ENCODE peak calls at places on chromosome 11, in five cellular contexts. Y is KBM-7; Q is CD8-positive, alpha-beta T cell; T is activated T-cell treated with anti-CD3 and anti-CD28 coated beads, Interleukin-2, amount 50 U/mL, for 72 hours; Z is caudate nucleus. U is an unnamed sample.

GRCh38 chr11:117717485-117718314 is 79.3 kb downstream of the DSCAML1 start:
- DNase-seq in Y (no peak), Q (no peak), T (no peak), Z (no peak), U (no peak)

GRCh38 chr11:46553746-46554204 is 40.0 kb downstream of the AMBRA1 start:
- DNase-seq in Y (no peak), Q (no peak), T (no peak), Z (no peak), U (no peak)

GRCh38 chr11:2294340-2295290 is 7.1 kb downstream of the C11orf21 start:
- DNase-seq in Y (no peak), Q (no peak), T (no peak), Z (no peak), U (no peak)

GRCh38 chr11:12784445-12784844 is 110.2 kb downstream of the TEAD1 start:
- DNase-seq in Y (no peak), Q (no peak), T (no peak), Z (no peak), U (no peak)

GRCh38 chr11:116333193-116333592 is 439.6 kb downstream of the BUD13 start:
- DNase-seq in Y (no peak), Q (no peak), T (no peak), Z (no peak), U (no peak)

GRCh38 chr11:28899706-28900105 is 791.5 kb downstream of the METTL15 start:
- DNase-seq in Y (no peak), Q (no peak), T (no peak), Z (no peak), U (no peak)

GRCh38 chr11:60925685-60926267 is 1.5 kb downstream of the TMEM132A start:
- DNase-seq in Y (no peak), Q (no peak), T (no peak), Z (peak), U (no peak)

GRCh38 chr11:67610302-67610868 is 3.6 kb downstream of the NDUFV1 start:
- DNase-seq in Y (no peak), Q (no peak), T (no peak), Z (no peak), U (no peak)

U was measured in HFF-Myc.